ENCODE peak calls at places on chromosomes 13 and 19, in five cellular contexts. One of them, this sample, is unnamed.

GRCh38 chr13:107642841-107643240 is 572.5 kb downstream of the LIG4 start:
- DNase-seq in NCI-H774: no peak
- DNase-seq in HFFc6: no peak
- DNase-seq in astrocyte: no peak
- DNase-seq in LoVo: no peak
- DNase-seq in this sample: no peak

GRCh38 chr19:29371766-29372415 is 153.9 kb upstream of the VSTM2B start:
- DNase-seq in NCI-H774: no peak
- DNase-seq in HFFc6: no peak
- DNase-seq in astrocyte: no peak
- DNase-seq in LoVo: no peak
- DNase-seq in this sample: no peak

GRCh38 chr13:99987180-99988047 is 5.8 kb downstream of the ZIC2 start:
- DNase-seq in NCI-H774: no peak
- DNase-seq in HFFc6: no peak
- DNase-seq in astrocyte: no peak
- DNase-seq in LoVo: no peak
- DNase-seq in this sample: no peak

GRCh38 chr13:42847891-42848663 is 66.7 kb downstream of the FAM216B start:
- DNase-seq in NCI-H774: no peak
- DNase-seq in HFFc6: no peak
- DNase-seq in astrocyte: no peak
- DNase-seq in LoVo: no peak
- DNase-seq in this sample: no peak

GRCh38 chr19:39599116-39599515 is 3.2 kb upstream of the LGALS13 start:
- DNase-seq in NCI-H774: no peak
- DNase-seq in HFFc6: peak
- DNase-seq in astrocyte: peak
- DNase-seq in LoVo: peak
- DNase-seq in this sample: peak

GRCh38 chr19:12527034-12527836 is 24.0 kb downstream of the ZNF564 start:
- DNase-seq in NCI-H774: no peak
- DNase-seq in HFFc6: peak
- DNase-seq in astrocyte: peak
- DNase-seq in LoVo: no peak
- DNase-seq in this sample: peak

GRCh38 chr19:33194884-33195710 is 967 bp downstream of the LRP3 start:
- DNase-seq in NCI-H774: no peak
- DNase-seq in HFFc6: peak
- DNase-seq in astrocyte: no peak
- DNase-seq in LoVo: peak
- DNase-seq in this sample: no peak

GRCh38 chr13:109892101-109892500 is 105.7 kb upstream of the IRS2 start:
- DNase-seq in NCI-H774: no peak
- DNase-seq in HFFc6: no peak
- DNase-seq in astrocyte: no peak
- DNase-seq in LoVo: no peak
- DNase-seq in this sample: no peak